ENCODE peak calls at places on chromosomes 6 and 20, in five cellular contexts. Y is fibroblast of villous mesenchyme, S is lung, E is cardiac fibroblast, H is cardiac muscle cell. U is an unnamed sample.

GRCh38 chr20:64261138-64261537 is 5.6 kb downstream of the PCMTD2 start:
- DNase-seq in Y (peak), H (peak), E (peak), S (no peak), U (peak)

GRCh38 chr6:141048451-141048850 is 1084.3 kb upstream of the GJE1 start:
- DNase-seq in H (no peak), Y (no peak), E (no peak), S (no peak), U (no peak)

GRCh38 chr6:3940703-3941102 is 91.5 kb downstream of the FAM50B start:
- DNase-seq in H (no peak), E (no peak), Y (no peak), S (no peak), U (no peak)

GRCh38 chr6:111423055-111423633 is 59.9 kb downstream of the REV3L start:
- DNase-seq in S (no peak), E (no peak), H (no peak), Y (no peak), U (no peak)

GRCh38 chr20:3077618-3078134 is 6.3 kb downstream of the OXT start:
- DNase-seq in Y (no peak), S (no peak), E (no peak), H (no peak), U (no peak)

GRCh38 chr20:24650091-24650490 is 180.7 kb downstream of the SYNDIG1 start:
- DNase-seq in S (no peak), E (peak), H (peak), Y (peak), U (no peak)

GRCh38 chr6:107628878-107629277 is 139.0 kb downstream of the SOBP start:
- DNase-seq in S (no peak), Y (no peak), E (no peak), H (no peak), U (no peak)

GRCh38 chr20:64156136-64156885 is 7.9 kb upstream of the MYT1 start:
- DNase-seq in Y (no peak), H (no peak), E (no peak), S (no peak), U (no peak)

GRCh38 chr6:159074120-159074684 is 29.4 kb upstream of the TAGAP start:
- DNase-seq in Y (peak), E (peak), S (no peak), H (peak), U (peak)

DNA sequence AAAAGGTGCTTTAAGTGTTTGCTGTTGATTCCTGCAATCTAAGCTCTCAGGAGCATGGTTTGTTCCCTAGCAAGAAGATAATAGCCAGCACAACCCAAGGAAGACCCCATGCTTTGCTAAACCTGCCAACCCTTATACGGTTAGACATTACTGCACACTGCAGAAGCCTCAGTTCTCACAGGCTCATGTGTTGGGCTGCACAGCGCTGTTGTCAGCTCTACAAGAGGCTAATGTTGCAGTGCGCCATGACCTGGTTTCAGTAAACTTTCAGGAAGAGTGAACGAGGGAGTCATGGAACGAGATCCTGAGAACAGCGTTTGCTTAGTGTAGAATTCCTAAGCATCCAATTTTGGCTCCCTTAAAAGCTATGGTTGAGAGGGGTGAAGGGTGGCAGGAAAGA is 218.5 kb downstream of the ARHGAP18 start:
- DNase-seq in S (no peak), Y (no peak), H (no peak), E (peak), U (no peak)
- H3K4me3 ChIP-seq in S (no peak), Y (peak), H (no peak), E (no peak), U (no peak)

GRCh38 chr6:161557333-161558107 is 283.7 kb upstream of the AGPAT4 start:
- DNase-seq in H (no peak), Y (no peak), E (no peak), S (no peak), U (no peak)

GRCh38 chr6:161549977-161550655 is 276.3 kb upstream of the AGPAT4 start:
- DNase-seq in S (no peak), Y (no peak), H (no peak), E (no peak), U (no peak)

GRCh38 chr6:161554883-161555282 is 281.0 kb upstream of the AGPAT4 start:
- DNase-seq in H (no peak), S (no peak), Y (peak), E (no peak), U (no peak)
- H3K4me3 ChIP-seq in H (no peak), S (no peak), Y (no peak), E (no peak), U (no peak)

DNA sequence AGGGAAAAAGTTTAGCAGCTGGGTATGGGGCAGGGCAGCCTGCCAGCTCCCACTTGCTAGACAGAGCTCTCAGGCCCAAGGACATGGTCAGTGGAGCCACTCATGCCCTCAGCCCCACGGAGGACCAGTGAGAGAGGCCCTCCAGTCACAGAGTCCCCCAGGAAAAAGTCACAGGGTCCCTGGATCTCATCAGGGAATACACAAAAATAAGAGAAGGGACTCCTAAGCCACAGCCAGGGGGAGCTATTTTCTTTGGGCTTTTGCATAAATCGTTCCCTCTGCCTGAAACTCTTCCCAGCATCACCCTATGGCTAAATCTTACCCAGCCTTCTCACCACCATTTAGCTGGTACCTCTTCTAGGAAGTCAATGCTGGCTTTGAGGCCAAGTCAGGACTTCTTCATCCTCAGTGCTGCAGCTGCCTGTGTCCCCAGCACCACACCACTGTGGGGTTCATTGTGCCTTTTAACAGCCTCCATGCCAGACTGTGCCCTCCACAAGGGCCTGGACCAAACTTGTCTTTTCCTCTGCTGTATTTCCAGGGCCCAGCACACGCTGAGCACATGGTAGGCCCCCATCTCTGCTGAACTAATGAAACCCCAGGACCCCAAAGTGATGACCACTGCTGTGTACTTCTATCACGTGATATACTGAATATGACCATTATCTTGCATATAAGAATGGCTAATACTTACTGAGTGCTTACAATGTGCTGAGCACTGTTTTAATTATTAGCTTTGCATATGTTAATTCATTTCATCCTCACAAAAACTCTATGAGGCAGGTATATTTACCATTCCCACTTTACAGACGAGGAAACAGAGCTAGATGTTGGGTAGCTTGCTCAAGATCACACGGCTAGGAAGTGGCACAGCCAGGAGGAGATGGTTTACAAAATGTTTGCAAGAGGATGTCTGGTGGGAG is 2.0 kb downstream of the ZNF335 start:
- DNase-seq in S (no peak), Y (peak), E (peak), H (peak), U (no peak)
- H3K4me3 ChIP-seq in S (peak), Y (peak), E (peak), H (no peak), U (peak)

GRCh38 chr6:132132911-132133639 is 181.9 kb upstream of the CCN2 start:
- DNase-seq in S (no peak), Y (peak), E (peak), H (peak), U (peak)

GRCh38 chr6:132135409-132135808 is 184.2 kb upstream of the CCN2 start:
- DNase-seq in S (no peak), Y (no peak), H (no peak), E (no peak), U (no peak)

GRCh38 chr6:132132420-132132819 is 181.2 kb upstream of the CCN2 start:
- DNase-seq in H (peak), E (peak), S (no peak), Y (no peak), U (peak)

GRCh38 chr6:132131777-132132176 is 180.6 kb upstream of the CCN2 start:
- DNase-seq in E (peak), S (no peak), Y (peak), H (peak), U (peak)

GRCh38 chr6:132133734-132134490 is 182.7 kb upstream of the CCN2 start:
- DNase-seq in E (peak), Y (no peak), S (no peak), H (no peak), U (no peak)
- H3K4me3 ChIP-seq in E (no peak), Y (no peak), S (no peak), H (no peak), U (no peak)

U was measured in skeletal muscle cell.